ENCODE peak calls at places on chromosomes 1 and 21, in seven cellular contexts. Q is right cardiac atrium; W is CD4-positive, alpha-beta T cell; A is pulmonary artery endothelial cell; N is retinal pigment epithelial cell; C is NCI-H1105 treated with DMSO at 0.1 percent for 48 hours; M is fibroblast of the aortic adventitia. J is an unnamed sample.
A peak's percentile ranks its signal among the peaks of the same experiment; 100 is the strongest.

GRCh38 chr1:218664385-218665170 is 319.4 kb downstream of the TGFB2 start:
- DNase-seq in W (no peak), C (no peak), M (peak; percentile 55), A (no peak), Q (no peak), N (no peak), J (no peak)

GRCh38 chr1:37158113-37158749 is 123.9 kb upstream of the GRIK3 start:
- DNase-seq in C (no peak), A (no peak), M (no peak), Q (no peak), W (no peak), N (no peak), J (no peak)

GRCh38 chr1:67465371-67465770 is 35.2 kb upstream of the SERBP1 start:
- DNase-seq in N (no peak), M (no peak), A (no peak), Q (no peak), C (no peak), W (no peak), J (no peak)

GRCh38 chr21:43331962-43332458 is 94.9 kb downstream of the SIK1 start:
- DNase-seq in Q (peak; percentile 64), W (no peak), M (peak; percentile 71), N (peak; percentile 93), A (peak; percentile 88), C (no peak), J (no peak)

GRCh38 chr21:16308269-16308668 is 578.5 kb downstream of the USP25 start:
- DNase-seq in A (no peak), Q (no peak), N (no peak), C (peak; percentile 47), M (peak; percentile 61), W (no peak), J (no peak)

GRCh38 chr1:36323636-36324321 is at the start of gene EVA1B:
- DNase-seq in N (no peak), M (peak; percentile 76), Q (peak; percentile 86), C (peak; percentile 12), A (peak; percentile 41), W (peak; percentile 49), J (peak; percentile 79)

GRCh38 chr1:237875291-237875690 is 15.4 kb downstream of the ZP4 start:
- DNase-seq in M (no peak), C (no peak), A (no peak), W (no peak), Q (no peak), N (no peak), J (no peak)

GRCh38 chr1:203133969-203134725 is 6.6 kb downstream of the ADORA1 start:
- DNase-seq in N (no peak), A (no peak), W (no peak), M (peak; percentile 62), C (no peak), Q (no peak), J (no peak)

GRCh38 chr1:97820470-97821188 is 100.2 kb downstream of the DPYD start:
- DNase-seq in A (no peak), C (peak; percentile 40), M (peak; percentile 61), W (no peak), N (no peak), Q (no peak), J (no peak)

GRCh38 chr1:2383576-2383975 is 7.8 kb downstream of the MORN1 start:
- DNase-seq in N (no peak), Q (peak; percentile 7), A (no peak), C (no peak), M (no peak), W (no peak), J (peak; percentile 40)

GRCh38 chr1:115783311-115783710 is 14.8 kb upstream of the CASQ2 start:
- DNase-seq in C (no peak), M (no peak), N (peak; percentile 57), A (no peak), Q (no peak), W (no peak), J (no peak)

GRCh38 chr1:23619299-23620188 is 60.2 kb upstream of the ID3 start:
- DNase-seq in W (peak; percentile 89), M (no peak), C (no peak), A (no peak), Q (peak; percentile 32), N (no peak), J (peak; percentile 57)

GRCh38 chr1:41738475-41738874 is 180.2 kb downstream of the HIVEP3 start:
- DNase-seq in A (no peak), N (no peak), M (peak; percentile 35), W (no peak), Q (no peak), C (no peak), J (no peak)

GRCh38 chr1:52268372-52268771 is 97.6 kb downstream of the CC2D1B start:
- DNase-seq in Q (no peak), N (no peak), W (no peak), C (no peak), M (peak; percentile 17), A (peak; percentile 22), J (peak; percentile 22)